ENCODE peak calls at places on chromosomes 1 and 21, in ten cellular contexts. One of them, this sample, is unnamed.

GRCh38 chr1:69305621-69306020 is 262.1 kb upstream of the LRRC7 start:
- DNase-seq in GM10248: no peak
- DNase-seq in kidney epithelial cell: no peak
- DNase-seq in kidney: no peak
- DNase-seq in GM20000: no peak
- DNase-seq in Caco-2: peak
- DNase-seq in heart left ventricle: no peak
- DNase-seq in retinal pigment epithelial cell: no peak
- DNase-seq in BJ: no peak
- DNase-seq in cardiac muscle cell: no peak
- DNase-seq in this sample: no peak

GRCh38 chr1:65175171-65176070 is 27.4 kb downstream of the AK4 start:
- DNase-seq in cardiac muscle cell: peak
- DNase-seq in Caco-2: no peak
- DNase-seq in GM20000: no peak
- DNase-seq in BJ: no peak
- DNase-seq in kidney epithelial cell: no peak
- DNase-seq in GM10248: no peak
- DNase-seq in heart left ventricle: peak
- DNase-seq in kidney: no peak
- DNase-seq in retinal pigment epithelial cell: no peak
- DNase-seq in this sample: no peak

GRCh38 chr1:211648980-211649934 is 26.2 kb downstream of the NEK2 start:
- DNase-seq in GM10248: peak
- DNase-seq in kidney epithelial cell: no peak
- DNase-seq in GM20000: peak
- DNase-seq in retinal pigment epithelial cell: no peak
- DNase-seq in heart left ventricle: no peak
- DNase-seq in Caco-2: peak
- DNase-seq in BJ: no peak
- DNase-seq in kidney: no peak
- DNase-seq in cardiac muscle cell: peak
- DNase-seq in this sample: no peak

GRCh38 chr21:42373181-42373907 is 7.0 kb upstream of the TFF1 start:
- DNase-seq in GM10248: no peak
- DNase-seq in heart left ventricle: no peak
- DNase-seq in kidney epithelial cell: no peak
- DNase-seq in Caco-2: no peak
- DNase-seq in kidney: peak
- DNase-seq in BJ: no peak
- DNase-seq in retinal pigment epithelial cell: no peak
- DNase-seq in cardiac muscle cell: no peak
- DNase-seq in GM20000: no peak
- DNase-seq in this sample: no peak

GRCh38 chr1:100422065-100422464 is 69.8 kb downstream of the CDC14A start:
- DNase-seq in kidney: no peak
- DNase-seq in heart left ventricle: no peak
- DNase-seq in cardiac muscle cell: no peak
- DNase-seq in retinal pigment epithelial cell: no peak
- DNase-seq in Caco-2: no peak
- DNase-seq in GM20000: no peak
- DNase-seq in kidney epithelial cell: no peak
- DNase-seq in BJ: no peak
- DNase-seq in GM10248: no peak
- DNase-seq in this sample: no peak

GRCh38 chr1:153192697-153193096 is 10.5 kb upstream of the LELP1 start:
- DNase-seq in kidney: no peak
- DNase-seq in GM20000: peak
- DNase-seq in Caco-2: peak
- DNase-seq in heart left ventricle: no peak
- DNase-seq in BJ: no peak
- DNase-seq in cardiac muscle cell: peak
- DNase-seq in GM10248: no peak
- DNase-seq in kidney epithelial cell: no peak
- DNase-seq in retinal pigment epithelial cell: no peak
- DNase-seq in this sample: peak

GRCh38 chr1:209434066-209434465 is 149.4 kb upstream of the CAMK1G start:
- DNase-seq in GM10248: no peak
- DNase-seq in GM20000: no peak
- DNase-seq in kidney epithelial cell: no peak
- DNase-seq in kidney: no peak
- DNase-seq in BJ: no peak
- DNase-seq in heart left ventricle: no peak
- DNase-seq in Caco-2: no peak
- DNase-seq in cardiac muscle cell: no peak
- DNase-seq in retinal pigment epithelial cell: no peak
- DNase-seq in this sample: no peak

GRCh38 chr1:230548357-230548756 is 93.9 kb upstream of the COG2 start:
- DNase-seq in kidney epithelial cell: no peak
- DNase-seq in Caco-2: no peak
- DNase-seq in cardiac muscle cell: no peak
- DNase-seq in GM20000: no peak
- DNase-seq in retinal pigment epithelial cell: no peak
- DNase-seq in BJ: no peak
- DNase-seq in kidney: no peak
- DNase-seq in heart left ventricle: no peak
- DNase-seq in GM10248: no peak
- DNase-seq in this sample: no peak

GRCh38 chr1:12428334-12428733 is 189.7 kb downstream of the DHRS3 start:
- DNase-seq in cardiac muscle cell: no peak
- DNase-seq in retinal pigment epithelial cell: no peak
- DNase-seq in kidney epithelial cell: no peak
- DNase-seq in GM10248: no peak
- DNase-seq in Caco-2: no peak
- DNase-seq in BJ: no peak
- DNase-seq in kidney: no peak
- DNase-seq in heart left ventricle: no peak
- DNase-seq in GM20000: no peak
- DNase-seq in this sample: no peak

GRCh38 chr1:116767782-116768382 is 13.7 kb downstream of the CD2 start:
- DNase-seq in retinal pigment epithelial cell: no peak
- DNase-seq in heart left ventricle: no peak
- DNase-seq in GM10248: no peak
- DNase-seq in BJ: no peak
- DNase-seq in kidney epithelial cell: no peak
- DNase-seq in kidney: no peak
- DNase-seq in GM20000: no peak
- DNase-seq in Caco-2: no peak
- DNase-seq in cardiac muscle cell: no peak
- DNase-seq in this sample: no peak

GRCh38 chr1:41102653-41103052 is 81.1 kb upstream of the SLFNL1 start:
- DNase-seq in heart left ventricle: no peak
- DNase-seq in GM10248: no peak
- DNase-seq in cardiac muscle cell: no peak
- DNase-seq in kidney: no peak
- DNase-seq in Caco-2: no peak
- DNase-seq in GM20000: no peak
- DNase-seq in BJ: no peak
- DNase-seq in kidney epithelial cell: no peak
- DNase-seq in retinal pigment epithelial cell: no peak
- DNase-seq in this sample: no peak

GRCh38 chr1:1778827-1779675 is 781 bp upstream of the NADK start:
- DNase-seq in cardiac muscle cell: peak
- DNase-seq in Caco-2: peak
- DNase-seq in heart left ventricle: peak
- DNase-seq in GM10248: peak
- DNase-seq in kidney: peak
- DNase-seq in kidney epithelial cell: no peak
- DNase-seq in GM20000: peak
- DNase-seq in retinal pigment epithelial cell: no peak
- DNase-seq in BJ: no peak
- DNase-seq in this sample: peak
- TF ChIP-seq CTCF in cardiac muscle cell: peak
- TF ChIP-seq CTCF in Caco-2: peak
- TF ChIP-seq CTCF in heart left ventricle: no peak
- TF ChIP-seq CTCF in GM10248: peak
- TF ChIP-seq CTCF in kidney: peak
- TF ChIP-seq CTCF in kidney epithelial cell: peak
- TF ChIP-seq CTCF in GM20000: peak
- TF ChIP-seq CTCF in retinal pigment epithelial cell: peak
- TF ChIP-seq CTCF in BJ: peak
- TF ChIP-seq CTCF in this sample: peak

DNA sequence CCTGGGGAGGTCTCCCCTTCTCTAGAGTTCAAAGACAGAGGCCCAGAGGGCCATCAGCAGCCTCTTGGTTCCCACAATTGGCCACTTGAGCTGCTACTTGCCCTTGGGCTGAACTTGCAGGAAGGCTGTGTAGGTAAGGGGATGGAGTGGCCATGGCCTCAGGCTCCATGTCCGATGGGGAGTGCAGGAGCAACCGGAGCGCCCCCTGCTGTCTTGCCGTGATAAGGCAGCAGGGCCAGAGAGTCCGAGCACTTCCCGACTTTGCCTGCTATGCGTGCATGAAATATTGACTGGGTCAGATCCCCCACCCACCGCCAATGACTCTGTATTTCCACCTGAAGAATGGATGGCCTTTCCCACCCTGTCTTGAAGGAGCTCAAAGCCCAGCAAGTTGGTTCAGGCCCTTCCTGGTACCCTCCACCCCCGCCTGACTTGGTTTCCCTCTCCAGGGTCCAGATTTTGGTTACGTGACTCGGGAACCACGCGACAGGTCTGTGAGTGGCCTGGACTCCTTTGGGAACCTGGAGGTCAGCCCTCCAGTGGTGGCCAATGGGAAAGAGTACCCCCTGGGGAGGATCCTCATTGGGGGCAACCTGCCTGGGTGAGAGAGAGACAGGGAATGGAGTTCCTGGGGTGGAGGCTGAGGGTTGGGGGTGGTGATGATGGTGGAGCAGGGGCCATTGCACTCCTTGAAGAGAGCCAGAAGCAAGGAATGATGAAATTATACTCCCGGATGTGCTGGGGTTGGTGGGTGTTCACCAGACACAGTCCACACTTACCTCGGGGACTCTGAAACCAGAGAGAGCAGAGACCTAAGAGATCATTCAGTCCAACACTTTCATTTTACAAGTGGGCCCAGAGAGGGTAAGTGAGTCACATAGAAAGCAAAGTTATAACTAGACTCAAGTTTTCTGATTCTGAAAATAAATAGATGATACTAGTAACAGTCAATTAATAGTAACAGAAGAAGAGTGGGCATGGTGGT is 25.6 kb downstream of the PADI3 start:
- DNase-seq in kidney: no peak
- DNase-seq in cardiac muscle cell: peak
- DNase-seq in retinal pigment epithelial cell: no peak
- DNase-seq in GM10248: peak
- DNase-seq in kidney epithelial cell: no peak
- DNase-seq in heart left ventricle: no peak
- DNase-seq in GM20000: peak
- DNase-seq in Caco-2: peak
- DNase-seq in BJ: no peak
- DNase-seq in this sample: peak
- TF ChIP-seq CTCF in kidney: peak
- TF ChIP-seq CTCF in cardiac muscle cell: peak
- TF ChIP-seq CTCF in retinal pigment epithelial cell: peak
- TF ChIP-seq CTCF in GM10248: peak
- TF ChIP-seq CTCF in kidney epithelial cell: peak
- TF ChIP-seq CTCF in heart left ventricle: peak
- TF ChIP-seq CTCF in GM20000: peak
- TF ChIP-seq CTCF in Caco-2: peak
- TF ChIP-seq CTCF in BJ: peak
- TF ChIP-seq CTCF in this sample: peak

DNA sequence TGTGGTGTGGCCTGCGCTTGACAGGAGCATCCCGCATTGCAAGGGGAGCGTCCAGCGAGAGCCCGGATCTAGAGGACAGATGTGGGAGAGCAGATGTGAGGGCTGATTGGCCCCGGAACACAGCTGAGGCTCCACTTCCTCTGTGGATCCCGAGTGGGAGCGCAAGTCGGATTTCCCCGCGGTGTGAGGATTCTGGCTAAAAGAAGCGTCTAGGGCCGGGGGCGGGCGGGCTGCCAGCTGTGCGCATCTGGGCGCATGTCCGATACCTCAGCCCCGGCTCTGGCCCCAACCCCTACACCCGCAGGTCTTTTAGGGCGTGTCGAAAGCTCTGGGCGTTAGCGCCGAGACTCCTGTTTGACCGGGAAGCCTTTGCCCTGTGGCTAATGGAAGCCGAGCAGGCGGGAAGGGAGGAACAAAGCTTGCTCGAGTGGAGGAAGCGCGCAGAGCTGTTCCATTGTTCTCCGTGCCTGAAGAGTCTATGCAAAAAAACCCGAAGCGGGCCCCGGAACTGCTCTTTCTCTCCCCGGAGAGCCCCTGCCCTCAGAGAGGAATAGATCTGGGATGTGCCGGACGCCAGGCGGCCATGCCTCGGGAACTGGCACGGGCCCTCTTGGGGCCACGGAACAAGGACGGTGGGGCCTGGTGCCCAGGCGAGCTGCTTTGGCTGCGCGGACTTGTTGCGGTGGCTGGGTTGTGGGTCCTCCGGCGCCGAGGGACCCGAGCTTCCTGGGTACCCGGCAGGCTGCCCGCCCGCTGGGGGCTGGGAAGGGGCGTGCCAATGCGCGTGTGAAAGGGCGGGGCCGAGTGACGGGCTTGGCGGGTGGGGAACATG is 111.1 kb downstream of the NAV1 start:
- DNase-seq in retinal pigment epithelial cell: no peak
- DNase-seq in cardiac muscle cell: peak
- DNase-seq in heart left ventricle: peak
- DNase-seq in kidney: peak
- DNase-seq in Caco-2: peak
- DNase-seq in BJ: no peak
- DNase-seq in GM20000: peak
- DNase-seq in kidney epithelial cell: no peak
- DNase-seq in GM10248: no peak
- DNase-seq in this sample: peak
- TF ChIP-seq CTCF in retinal pigment epithelial cell: no peak
- TF ChIP-seq CTCF in cardiac muscle cell: no peak
- TF ChIP-seq CTCF in heart left ventricle: no peak
- TF ChIP-seq CTCF in kidney: no peak
- TF ChIP-seq CTCF in Caco-2: no peak
- TF ChIP-seq CTCF in BJ: peak
- TF ChIP-seq CTCF in GM20000: no peak
- TF ChIP-seq CTCF in kidney epithelial cell: no peak
- TF ChIP-seq CTCF in GM10248: no peak
- TF ChIP-seq CTCF in this sample: no peak

DNA sequence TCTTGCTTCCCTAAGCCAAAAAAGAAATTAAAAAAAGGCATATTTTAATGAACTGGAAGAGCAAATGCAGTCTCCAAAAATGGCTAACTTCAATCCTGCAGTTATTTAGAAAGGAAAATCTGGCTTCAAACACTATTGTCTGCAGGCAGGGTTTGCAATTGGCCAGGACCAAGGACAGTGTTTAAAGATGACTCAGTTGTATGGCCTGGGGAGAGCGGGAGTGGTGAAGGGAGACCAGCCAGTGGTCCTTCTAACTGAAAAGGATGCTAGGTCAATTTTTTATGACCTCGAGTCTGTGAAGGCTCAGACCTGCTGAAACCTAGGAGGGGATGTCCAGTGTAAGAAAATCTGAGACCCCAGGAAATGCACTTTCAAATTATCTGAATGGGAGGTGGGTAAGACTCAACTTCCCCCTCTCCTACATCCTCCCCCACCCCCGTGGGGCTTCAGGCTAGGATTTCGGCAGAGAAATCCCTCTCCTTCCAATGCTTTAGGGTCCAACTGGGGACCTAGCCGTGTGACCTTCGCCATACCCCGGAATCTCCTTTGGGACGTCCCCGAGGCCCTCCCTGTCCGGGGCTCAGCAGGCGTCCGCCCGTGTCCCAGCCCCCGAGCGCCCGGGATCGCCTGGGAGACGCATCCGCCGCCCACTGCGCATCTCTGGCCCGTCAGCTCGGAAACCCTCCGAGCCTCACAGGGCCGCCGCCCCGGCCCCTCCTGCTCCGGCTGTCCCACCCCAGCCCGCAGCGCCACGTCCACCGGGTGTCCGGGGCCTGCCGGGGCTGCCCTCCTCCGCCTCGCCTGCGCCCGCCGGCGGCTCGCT is 587 bp upstream of the RIMKLA start:
- DNase-seq in cardiac muscle cell: peak
- DNase-seq in retinal pigment epithelial cell: no peak
- DNase-seq in BJ: no peak
- DNase-seq in GM10248: peak
- DNase-seq in GM20000: peak
- DNase-seq in kidney epithelial cell: no peak
- DNase-seq in heart left ventricle: no peak
- DNase-seq in kidney: peak
- DNase-seq in Caco-2: peak
- DNase-seq in this sample: peak
- TF ChIP-seq CTCF in cardiac muscle cell: no peak
- TF ChIP-seq CTCF in retinal pigment epithelial cell: no peak
- TF ChIP-seq CTCF in BJ: no peak
- TF ChIP-seq CTCF in GM10248: no peak
- TF ChIP-seq CTCF in GM20000: no peak
- TF ChIP-seq CTCF in kidney epithelial cell: no peak
- TF ChIP-seq CTCF in heart left ventricle: no peak
- TF ChIP-seq CTCF in kidney: no peak
- TF ChIP-seq CTCF in Caco-2: no peak
- TF ChIP-seq CTCF in this sample: no peak